ENCODE peak calls at places on chromosomes 4 and X, in six cellular contexts. One of them, this sample, is unnamed.

GRCh38 chr4:48779095-48779997 is 733 bp downstream of the FRYL start:
- DNase-seq in Right ventricle myocardium superior: peak
- DNase-seq in brain microvascular endothelial cell: peak
- DNase-seq in mesothelial cell of epicardium: peak
- DNase-seq in left ventricle myocardium superior: peak
- DNase-seq in EH: peak
- DNase-seq in this sample: peak

GRCh38 chr4:119284876-119285611 is 36.9 kb downstream of the FABP2 start:
- DNase-seq in mesothelial cell of epicardium: no peak
- DNase-seq in Right ventricle myocardium superior: no peak
- DNase-seq in left ventricle myocardium superior: no peak
- DNase-seq in EH: peak
- DNase-seq in brain microvascular endothelial cell: no peak
- DNase-seq in this sample: no peak

GRCh38 chrX:6498324-6498723 is 36.6 kb downstream of the VCX3A start:
- DNase-seq in Right ventricle myocardium superior: no peak
- DNase-seq in brain microvascular endothelial cell: no peak
- DNase-seq in left ventricle myocardium superior: no peak
- DNase-seq in mesothelial cell of epicardium: no peak
- DNase-seq in EH: no peak
- DNase-seq in this sample: no peak

GRCh38 chr4:177367336-177367735 is 57.7 kb downstream of the NEIL3 start:
- DNase-seq in left ventricle myocardium superior: no peak
- DNase-seq in Right ventricle myocardium superior: no peak
- DNase-seq in brain microvascular endothelial cell: peak
- DNase-seq in EH: peak
- DNase-seq in mesothelial cell of epicardium: no peak
- DNase-seq in this sample: no peak

GRCh38 chrX:16822723-16823122 is 36.5 kb downstream of the TXLNG start:
- DNase-seq in EH: peak
- DNase-seq in left ventricle myocardium superior: no peak
- DNase-seq in mesothelial cell of epicardium: no peak
- DNase-seq in Right ventricle myocardium superior: no peak
- DNase-seq in brain microvascular endothelial cell: peak
- DNase-seq in this sample: no peak

GRCh38 chrX:55486736-55487135 is 2.9 kb downstream of the USP51 start:
- DNase-seq in left ventricle myocardium superior: no peak
- DNase-seq in Right ventricle myocardium superior: no peak
- DNase-seq in EH: peak
- DNase-seq in brain microvascular endothelial cell: no peak
- DNase-seq in mesothelial cell of epicardium: no peak
- DNase-seq in this sample: no peak

GRCh38 chr4:91961504-91961903 is 342.3 kb upstream of the GRID2 start:
- DNase-seq in brain microvascular endothelial cell: no peak
- DNase-seq in left ventricle myocardium superior: no peak
- DNase-seq in EH: no peak
- DNase-seq in mesothelial cell of epicardium: no peak
- DNase-seq in Right ventricle myocardium superior: no peak
- DNase-seq in this sample: no peak

GRCh38 chr4:797066-797465 is 28.9 kb downstream of the CPLX1 start:
- DNase-seq in brain microvascular endothelial cell: no peak
- DNase-seq in mesothelial cell of epicardium: no peak
- DNase-seq in Right ventricle myocardium superior: no peak
- DNase-seq in EH: no peak
- DNase-seq in left ventricle myocardium superior: no peak
- DNase-seq in this sample: no peak

GRCh38 chr4:76232681-76233080 is 18.8 kb upstream of the FAM47E start:
- DNase-seq in EH: no peak
- DNase-seq in Right ventricle myocardium superior: no peak
- DNase-seq in mesothelial cell of epicardium: no peak
- DNase-seq in left ventricle myocardium superior: no peak
- DNase-seq in brain microvascular endothelial cell: no peak
- DNase-seq in this sample: no peak

GRCh38 chr4:129358571-129358970 is 262.6 kb downstream of the C4orf33 start:
- DNase-seq in left ventricle myocardium superior: no peak
- DNase-seq in brain microvascular endothelial cell: peak
- DNase-seq in EH: peak
- DNase-seq in mesothelial cell of epicardium: no peak
- DNase-seq in Right ventricle myocardium superior: no peak
- DNase-seq in this sample: no peak

GRCh38 chrX:132651411-132652086 is 162.7 kb upstream of the MBNL3 start:
- DNase-seq in EH: peak
- DNase-seq in mesothelial cell of epicardium: no peak
- DNase-seq in Right ventricle myocardium superior: no peak
- DNase-seq in brain microvascular endothelial cell: no peak
- DNase-seq in left ventricle myocardium superior: no peak
- DNase-seq in this sample: no peak

GRCh38 chr4:95409127-95409526 is 139.6 kb downstream of the UNC5C start:
- DNase-seq in EH: no peak
- DNase-seq in left ventricle myocardium superior: no peak
- DNase-seq in brain microvascular endothelial cell: peak
- DNase-seq in Right ventricle myocardium superior: no peak
- DNase-seq in mesothelial cell of epicardium: no peak
- DNase-seq in this sample: no peak

GRCh38 chrX:9677098-9677739 is 88.4 kb downstream of the GPR143 start:
- DNase-seq in EH: peak
- DNase-seq in left ventricle myocardium superior: no peak
- DNase-seq in brain microvascular endothelial cell: no peak
- DNase-seq in mesothelial cell of epicardium: no peak
- DNase-seq in Right ventricle myocardium superior: no peak
- DNase-seq in this sample: no peak

GRCh38 chr4:52035190-52035589 is 2.9 kb downstream of the SGCB start:
- DNase-seq in mesothelial cell of epicardium: no peak
- DNase-seq in left ventricle myocardium superior: no peak
- DNase-seq in Right ventricle myocardium superior: no peak
- DNase-seq in brain microvascular endothelial cell: no peak
- DNase-seq in EH: no peak
- DNase-seq in this sample: no peak

GRCh38 chr4:52659722-52660261 is 691 bp upstream of the USP46 start:
- DNase-seq in left ventricle myocardium superior: peak
- DNase-seq in EH: peak
- DNase-seq in mesothelial cell of epicardium: peak
- DNase-seq in brain microvascular endothelial cell: peak
- DNase-seq in Right ventricle myocardium superior: peak
- DNase-seq in this sample: no peak

GRCh38 chr4:74109894-74110605 is 11.1 kb upstream of the CXCL2 start:
- DNase-seq in Right ventricle myocardium superior: no peak
- DNase-seq in left ventricle myocardium superior: no peak
- DNase-seq in brain microvascular endothelial cell: peak
- DNase-seq in mesothelial cell of epicardium: no peak
- DNase-seq in EH: peak
- DNase-seq in this sample: no peak

GRCh38 chrX:103446665-103447302 is 70.4 kb downstream of the BEX3 start:
- DNase-seq in EH: peak
- DNase-seq in left ventricle myocardium superior: no peak
- DNase-seq in Right ventricle myocardium superior: no peak
- DNase-seq in mesothelial cell of epicardium: no peak
- DNase-seq in brain microvascular endothelial cell: peak
- DNase-seq in this sample: no peak

GRCh38 chrX:69466546-69466945 is 37.6 kb upstream of the NALF2 start:
- DNase-seq in EH: no peak
- DNase-seq in mesothelial cell of epicardium: no peak
- DNase-seq in Right ventricle myocardium superior: no peak
- DNase-seq in left ventricle myocardium superior: no peak
- DNase-seq in brain microvascular endothelial cell: no peak
- DNase-seq in this sample: no peak

GRCh38 chr4:4865705-4866123 is 6.2 kb downstream of the MSX1 start:
- DNase-seq in Right ventricle myocardium superior: no peak
- DNase-seq in EH: no peak
- DNase-seq in mesothelial cell of epicardium: no peak
- DNase-seq in left ventricle myocardium superior: no peak
- DNase-seq in brain microvascular endothelial cell: no peak
- DNase-seq in this sample: no peak

GRCh38 chrX:107117993-107118321 is 665 bp downstream of the RBM41 start:
- DNase-seq in brain microvascular endothelial cell: no peak
- DNase-seq in mesothelial cell of epicardium: no peak
- DNase-seq in left ventricle myocardium superior: no peak
- DNase-seq in Right ventricle myocardium superior: no peak
- DNase-seq in EH: peak
- DNase-seq in this sample: peak

GRCh38 chrX:111348363-111348927 is 63.5 kb downstream of the DCX start:
- DNase-seq in Right ventricle myocardium superior: peak
- DNase-seq in left ventricle myocardium superior: no peak
- DNase-seq in EH: no peak
- DNase-seq in brain microvascular endothelial cell: no peak
- DNase-seq in mesothelial cell of epicardium: no peak
- DNase-seq in this sample: no peak

GRCh38 chr4:142419712-142420111 is 426.4 kb downstream of the INPP4B start:
- DNase-seq in Right ventricle myocardium superior: no peak
- DNase-seq in brain microvascular endothelial cell: no peak
- DNase-seq in mesothelial cell of epicardium: no peak
- DNase-seq in EH: no peak
- DNase-seq in left ventricle myocardium superior: no peak
- DNase-seq in this sample: no peak

GRCh38 chrX:121570072-121570841 is 522.8 kb downstream of the GLUD2 start:
- DNase-seq in brain microvascular endothelial cell: no peak
- DNase-seq in Right ventricle myocardium superior: no peak
- DNase-seq in EH: peak
- DNase-seq in mesothelial cell of epicardium: no peak
- DNase-seq in left ventricle myocardium superior: no peak
- DNase-seq in this sample: no peak

GRCh38 chr4:57410331-57411052 is 300.3 kb upstream of the IGFBP7 start:
- DNase-seq in left ventricle myocardium superior: no peak
- DNase-seq in brain microvascular endothelial cell: no peak
- DNase-seq in EH: peak
- DNase-seq in Right ventricle myocardium superior: no peak
- DNase-seq in mesothelial cell of epicardium: no peak
- DNase-seq in this sample: no peak

GRCh38 chr4:68451246-68452211 is 4.3 kb downstream of the TMPRSS11E start:
- DNase-seq in mesothelial cell of epicardium: no peak
- DNase-seq in brain microvascular endothelial cell: no peak
- DNase-seq in left ventricle myocardium superior: no peak
- DNase-seq in EH: no peak
- DNase-seq in Right ventricle myocardium superior: no peak
- DNase-seq in this sample: no peak

GRCh38 chr4:173014113-173014558 is 154.5 kb upstream of the GALNT7 start:
- DNase-seq in EH: peak
- DNase-seq in mesothelial cell of epicardium: no peak
- DNase-seq in Right ventricle myocardium superior: no peak
- DNase-seq in left ventricle myocardium superior: peak
- DNase-seq in brain microvascular endothelial cell: peak
- DNase-seq in this sample: no peak

GRCh38 chr4:139555073-139555704 is 830 bp downstream of the SETD7 start:
- DNase-seq in EH: peak
- DNase-seq in left ventricle myocardium superior: peak
- DNase-seq in mesothelial cell of epicardium: peak
- DNase-seq in Right ventricle myocardium superior: peak
- DNase-seq in brain microvascular endothelial cell: peak
- DNase-seq in this sample: peak

GRCh38 chr4:99022566-99022965 is 27.0 kb downstream of the METAP1 start:
- DNase-seq in EH: no peak
- DNase-seq in brain microvascular endothelial cell: no peak
- DNase-seq in left ventricle myocardium superior: no peak
- DNase-seq in mesothelial cell of epicardium: no peak
- DNase-seq in Right ventricle myocardium superior: no peak
- DNase-seq in this sample: no peak

GRCh38 chr4:149713031-149713430 is 102.6 kb downstream of the IQCM start:
- DNase-seq in mesothelial cell of epicardium: no peak
- DNase-seq in Right ventricle myocardium superior: no peak
- DNase-seq in left ventricle myocardium superior: no peak
- DNase-seq in EH: no peak
- DNase-seq in brain microvascular endothelial cell: no peak
- DNase-seq in this sample: no peak

GRCh38 chr4:136927172-136927571 is 605.1 kb downstream of the PCDH18 start:
- DNase-seq in left ventricle myocardium superior: no peak
- DNase-seq in brain microvascular endothelial cell: peak
- DNase-seq in mesothelial cell of epicardium: no peak
- DNase-seq in EH: no peak
- DNase-seq in Right ventricle myocardium superior: no peak
- DNase-seq in this sample: no peak

This sample was measured in Karpas-422.